ENCODE peak calls at places on chromosomes 16 and 17, in six cellular contexts. O is lower leg skin, N is PC-9, E is sigmoid colon, M is heart left ventricle, Q is thoracic aorta. Z is an unnamed sample.

GRCh38 chr16:65660390-65660789 is 538.5 kb upstream of the CDH11 start:
- DNase-seq in O (no peak), N (no peak), E (no peak), M (no peak), Q (no peak), Z (no peak)

GRCh38 chr17:82963104-82963950 is 116.1 kb upstream of the METRNL start:
- DNase-seq in O (peak; percentile 70), N (no peak), E (peak; percentile 93), M (peak; percentile 86), Q (peak; percentile 45), Z (peak; percentile 71)

GRCh38 chr16:23145608-23146007 is 3.6 kb downstream of the USP31 start:
- DNase-seq in O (peak; percentile 13), N (peak; percentile 63), E (no peak), M (no peak), Q (no peak), Z (no peak)

GRCh38 chr16:64964126-64964540 is 157.7 kb downstream of the CDH11 start:
- DNase-seq in O (no peak), N (no peak), E (no peak), M (no peak), Q (no peak), Z (no peak)

GRCh38 chr17:79852748-79853147 is 13.5 kb upstream of the CBX4 start:
- DNase-seq in O (no peak), N (peak; percentile 73), E (no peak), M (no peak), Q (no peak), Z (no peak)

GRCh38 chr17:14042411-14042810 is 26.9 kb upstream of the COX10 start:
- DNase-seq in O (no peak), N (no peak), E (no peak), M (no peak), Q (no peak), Z (no peak)

GRCh38 chr17:59837362-59838195 is 55.2 kb downstream of the TUBD1 start:
- DNase-seq in O (peak; percentile 90), N (peak; percentile 100), E (peak; percentile 89), M (peak; percentile 72), Q (peak; percentile 78), Z (no peak)

GRCh38 chr16:16017812-16018211 is 68.4 kb downstream of the ABCC1 start:
- DNase-seq in O (no peak), N (no peak), E (no peak), M (no peak), Q (no peak), Z (no peak)

GRCh38 chr16:80852261-80852872 is 48.0 kb upstream of the CDYL2 start:
- DNase-seq in O (no peak), N (no peak), E (no peak), M (no peak), Q (no peak), Z (no peak)

GRCh38 chr17:78258323-78259229 is 27.1 kb downstream of the TMEM235 start:
- DNase-seq in O (no peak), N (no peak), E (no peak), M (peak; percentile 85), Q (no peak), Z (no peak)

GRCh38 chr16:63702981-63703590 is 1418.8 kb downstream of the CDH11 start:
- DNase-seq in O (no peak), N (no peak), E (no peak), M (no peak), Q (no peak), Z (no peak)

GRCh38 chr16:30533748-30534367 is 800 bp downstream of the ZNF747 start:
- DNase-seq in O (no peak), N (no peak), E (no peak), M (no peak), Q (no peak), Z (no peak)

GRCh38 chr16:66247516-66248089 is 118.9 kb upstream of the CDH5 start:
- DNase-seq in O (peak; percentile 59), N (no peak), E (peak; percentile 77), M (peak; percentile 60), Q (no peak), Z (peak; percentile 29)

GRCh38 chr17:42249681-42250446 is 26.3 kb downstream of the STAT5B start:
- DNase-seq in O (no peak), N (no peak), E (peak; percentile 46), M (no peak), Q (no peak), Z (no peak)

GRCh38 chr17:61456688-61457225 is 4.5 kb downstream of the TBX4 start:
- DNase-seq in O (peak; percentile 9), N (no peak), E (peak; percentile 33), M (no peak), Q (no peak), Z (no peak)

GRCh38 chr17:4940625-4941021 is 555 bp downstream of the RNF167 start:
- DNase-seq in O (no peak), N (no peak), E (no peak), M (no peak), Q (no peak), Z (no peak)

GRCh38 chr17:82047379-82047778 is 4.2 kb downstream of the RFNG start:
- DNase-seq in O (no peak), N (no peak), E (no peak), M (no peak), Q (no peak), Z (no peak)

GRCh38 chr17:6755731-6756184 is at the start of gene XAF1:
- DNase-seq in O (peak; percentile 35), N (no peak), E (peak; percentile 68), M (peak; percentile 54), Q (no peak), Z (no peak)

GRCh38 chr17:6753565-6753964 is 2.3 kb upstream of the XAF1 start:
- DNase-seq in O (no peak), N (no peak), E (no peak), M (no peak), Q (no peak), Z (no peak)

GRCh38 chr17:6755281-6755680 is 565 bp upstream of the XAF1 start:
- DNase-seq in O (no peak), N (no peak), E (peak; percentile 76), M (peak; percentile 72), Q (no peak), Z (peak; percentile 25)

GRCh38 chr17:6752068-6752909 is 3.6 kb upstream of the XAF1 start:
- DNase-seq in O (peak; percentile 76), N (peak; percentile 46), E (peak; percentile 80), M (peak; percentile 60), Q (peak; percentile 15), Z (no peak)

DNA sequence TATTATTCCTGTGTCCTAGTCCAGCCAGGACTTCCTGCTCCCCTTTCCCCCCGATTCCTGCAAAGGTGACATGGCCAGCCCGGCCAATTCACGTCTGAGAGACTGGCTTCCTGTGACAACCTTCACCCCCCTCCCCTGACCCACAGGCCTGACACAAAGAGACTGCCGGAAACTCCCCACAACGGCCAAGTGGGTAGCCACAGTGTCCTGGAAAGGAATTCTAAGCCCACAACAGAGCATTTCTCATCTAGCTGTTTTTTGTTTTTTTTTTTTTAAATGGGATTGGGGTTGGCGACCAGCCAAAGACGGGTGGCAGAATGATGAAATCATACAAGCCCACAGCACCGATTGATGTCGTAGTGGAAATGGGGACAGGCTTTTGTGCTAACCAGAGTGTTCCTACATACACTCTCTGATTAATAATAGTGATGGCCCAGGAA is 2.8 kb upstream of the XAF1 start:
- DNase-seq in O (no peak), N (no peak), E (peak; percentile 80), M (peak; percentile 87), Q (no peak), Z (peak; percentile 33)
- H3K4me3 ChIP-seq in O (no peak overlapping the region), N (peak overlapping the region; percentile 10), E (no peak overlapping the region), M (no peak overlapping the region), Q (peak overlapping the region; percentile 29), Z (no peak overlapping the region)

DNA sequence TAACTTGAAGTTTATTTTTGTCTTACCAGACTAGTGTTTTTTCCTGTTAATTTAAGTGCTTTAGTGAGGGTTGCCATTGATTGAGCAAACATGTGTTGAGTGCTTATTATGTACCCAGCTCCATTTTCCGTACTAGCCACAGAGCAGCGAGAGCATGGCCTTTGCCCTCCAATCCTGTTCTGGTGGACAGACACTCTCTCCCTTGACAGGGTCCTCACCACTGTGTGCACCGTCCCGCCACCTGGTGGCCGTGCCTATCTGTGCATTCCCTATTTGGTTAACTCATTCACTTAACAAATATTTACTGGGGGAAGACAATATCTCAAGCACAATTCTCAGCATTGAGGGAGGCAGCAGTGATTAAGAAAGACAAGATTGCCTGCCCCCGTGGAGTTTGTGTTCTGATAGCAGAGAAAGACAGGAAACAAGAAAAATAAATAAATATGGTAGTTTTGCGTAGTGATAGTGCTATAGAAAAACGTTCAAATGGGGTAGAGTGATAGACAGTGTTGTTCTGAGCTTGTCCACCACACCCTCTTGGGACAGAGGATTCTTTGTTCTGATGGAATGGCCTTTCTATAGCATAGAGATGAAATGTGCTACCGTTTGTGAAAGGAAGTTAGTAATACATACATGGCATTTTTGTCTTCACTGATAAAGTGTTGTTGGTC is 13.0 kb downstream of the CDH13 start:
- DNase-seq in O (no peak), N (no peak), E (peak; percentile 56), M (peak; percentile 61), Q (no peak), Z (no peak)
- TF ChIP-seq CTCF in O (no peak), N (peak; percentile 80), E (peak; percentile 25), M (peak; percentile 72), Q (peak; percentile 48), Z (peak; percentile 49)

DNA sequence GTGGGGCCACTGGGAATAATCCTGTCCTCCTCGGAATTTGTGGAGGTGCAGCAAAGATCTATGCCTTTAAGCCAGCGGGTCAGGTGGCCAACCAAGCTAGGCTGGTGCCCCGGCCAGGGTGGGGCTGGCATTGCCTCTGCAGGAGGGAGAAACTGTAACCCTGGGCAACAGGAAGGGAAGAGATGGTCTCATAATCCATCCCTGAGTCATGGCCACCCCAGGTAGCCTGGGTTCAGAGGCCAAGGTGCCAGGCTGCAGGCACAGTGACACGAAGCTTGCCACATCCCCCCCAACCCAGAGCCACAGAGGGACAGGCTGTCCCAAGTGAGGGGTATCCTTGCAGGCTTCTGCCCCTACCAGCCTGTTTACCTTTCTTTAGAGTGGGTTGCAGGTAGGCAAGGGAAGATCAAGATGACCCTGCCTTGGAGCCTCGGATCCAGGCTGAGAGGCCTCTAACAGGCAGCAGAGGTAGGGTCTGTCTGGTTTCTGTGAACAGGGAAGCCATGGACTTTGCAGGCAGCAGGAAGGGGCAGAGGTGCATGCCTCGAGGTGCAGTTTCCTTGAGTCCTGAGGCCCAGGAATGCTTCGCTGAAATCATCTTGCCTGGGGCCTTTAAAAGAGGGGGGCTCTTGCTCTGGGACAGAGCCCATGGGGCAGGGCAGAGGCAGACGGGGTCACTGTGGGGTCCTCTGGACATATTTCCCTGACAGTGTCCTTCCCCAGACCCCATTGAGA is 4.0 kb downstream of the LASP1 start:
- DNase-seq in O (no peak), N (peak; percentile 81), E (no peak), M (no peak), Q (no peak), Z (no peak)
- H3K4me3 ChIP-seq in O (no peak overlapping the region), N (peak overlapping the region; percentile 97), E (no peak overlapping the region), M (no peak overlapping the region), Q (peak overlapping the region; percentile 100), Z (peak overlapping the region; percentile 1)

GRCh38 chr16:11100239-11100750 is 155.7 kb downstream of the SOCS1 start:
- DNase-seq in O (peak; percentile 46), N (peak; percentile 57), E (peak; percentile 92), M (peak; percentile 77), Q (no peak), Z (peak; percentile 42)
- TF ChIP-seq CTCF in O (no peak), N (no peak), E (peak; percentile 24), M (peak; percentile 17), Q (peak; percentile 33), Z (no peak)

GRCh38 chr17:68514809-68515208 is 2.6 kb downstream of the PRKAR1A start:
- DNase-seq in O (no peak), N (no peak), E (no peak), M (no peak), Q (no peak), Z (no peak)
- H3K4me3 ChIP-seq in O (no peak overlapping the region), N (no peak overlapping the region), E (peak overlapping the region; percentile 88), M (peak overlapping the region; percentile 82), Q (peak overlapping the region; percentile 98), Z (peak overlapping the region; percentile 14)

Z was measured in tibial nerve.